ENCODE peak calls at places on chromosome 15, in four cellular contexts. One of them, this sample, is unnamed. For H3K36me3, the result is how much of the 10 kb centered on the place peaks cover.

GRCh38 chr15:69410290-69410874 is 3.8 kb upstream of the KIF23 start:
- DNase-seq in PC-3: peak
- DNase-seq in HepG2: peak
- DNase-seq in SK-N-SH: peak
- DNase-seq in this sample: peak

GRCh38 chr15:31802761-31803160 is 227.6 kb upstream of the CHRNA7 start:
- DNase-seq in PC-3: no peak
- DNase-seq in HepG2: no peak
- DNase-seq in SK-N-SH: no peak
- DNase-seq in this sample: no peak

GRCh38 chr15:100987143-100987542 is 68.0 kb downstream of the LRRK1 start:
- DNase-seq in PC-3: no peak
- DNase-seq in HepG2: no peak
- DNase-seq in SK-N-SH: no peak
- DNase-seq in this sample: no peak

GRCh38 chr15:80695099-80695910 is at the start of gene ABHD17C:
- DNase-seq in PC-3: peak
- DNase-seq in HepG2: peak
- DNase-seq in SK-N-SH: peak
- DNase-seq in this sample: peak

GRCh38 chr15:36988947-36989346 is 111.4 kb downstream of the MEIS2 start:
- DNase-seq in PC-3: no peak
- DNase-seq in HepG2: no peak
- DNase-seq in SK-N-SH: no peak
- DNase-seq in this sample: no peak

GRCh38 chr15:33801954-33802353 is 166.3 kb upstream of the CHRM5 start:
- DNase-seq in PC-3: no peak
- DNase-seq in HepG2: no peak
- DNase-seq in SK-N-SH: no peak
- DNase-seq in this sample: no peak

GRCh38 chr15:74958320-74958907 is 1.8 kb upstream of the RPP25 start:
- DNase-seq in PC-3: peak
- DNase-seq in HepG2: peak
- DNase-seq in SK-N-SH: peak
- DNase-seq in this sample: peak

GRCh38 chr15:47337836-47338235 is 379.5 kb upstream of the SEMA6D start:
- DNase-seq in PC-3: no peak
- DNase-seq in HepG2: no peak
- DNase-seq in SK-N-SH: no peak
- DNase-seq in this sample: no peak

GRCh38 chr15:75349851-75350588 is 3.2 kb downstream of the NEIL1 start:
- DNase-seq in PC-3: no peak
- DNase-seq in HepG2: no peak
- DNase-seq in SK-N-SH: no peak
- DNase-seq in this sample: no peak

GRCh38 chr15:49423906-49424520 is 971 bp downstream of the FGF7 start:
- DNase-seq in PC-3: no peak
- DNase-seq in HepG2: no peak
- DNase-seq in SK-N-SH: no peak
- DNase-seq in this sample: no peak

GRCh38 chr15:40108855-40109735 is at the start of gene BMF:
- DNase-seq in PC-3: peak
- DNase-seq in HepG2: peak
- DNase-seq in SK-N-SH: peak
- DNase-seq in this sample: peak

GRCh38 chr15:39310633-39311032 is 270.2 kb upstream of the THBS1 start:
- DNase-seq in PC-3: peak
- DNase-seq in HepG2: no peak
- DNase-seq in SK-N-SH: no peak
- DNase-seq in this sample: no peak

GRCh38 chr15:96322401-96323249 is 7.9 kb upstream of the NR2F2 start:
- DNase-seq in PC-3: peak
- DNase-seq in HepG2: no peak
- DNase-seq in SK-N-SH: no peak
- DNase-seq in this sample: peak

GRCh38 chr15:73950479-73951043 is 24.3 kb downstream of the LOXL1 start:
- DNase-seq in PC-3: no peak
- DNase-seq in HepG2: no peak
- DNase-seq in SK-N-SH: no peak
- DNase-seq in this sample: no peak

GRCh38 chr15:90201150-90201943 is at the start of gene SEMA4B:
- DNase-seq in PC-3: peak
- DNase-seq in HepG2: peak
- DNase-seq in SK-N-SH: peak
- DNase-seq in this sample: peak

GRCh38 chr15:74327756-74328155 is 39.7 kb downstream of the CYP11A1 start:
- DNase-seq in PC-3: no peak
- DNase-seq in HepG2: no peak
- DNase-seq in SK-N-SH: no peak
- DNase-seq in this sample: no peak

GRCh38 chr15:55823191-55823670 is 80.3 kb upstream of the PRTG start:
- DNase-seq in PC-3: no peak
- DNase-seq in HepG2: no peak
- DNase-seq in SK-N-SH: no peak
- DNase-seq in this sample: no peak

GRCh38 chr15:64461577-64462162 is 1.3 kb downstream of the ZNF609 start:
- DNase-seq in PC-3: no peak
- DNase-seq in HepG2: peak
- DNase-seq in SK-N-SH: peak
- DNase-seq in this sample: peak

GRCh38 chr15:65278480-65278879 is 8.2 kb downstream of the PARP16 start:
- DNase-seq in PC-3: no peak
- DNase-seq in HepG2: no peak
- DNase-seq in SK-N-SH: no peak
- DNase-seq in this sample: no peak

GRCh38 chr15:73983211-73983727 is 8.8 kb downstream of the STOML1 start:
- DNase-seq in PC-3: peak
- DNase-seq in HepG2: no peak
- DNase-seq in SK-N-SH: peak
- DNase-seq in this sample: no peak

GRCh38 chr15:22735781-22736180 is 50.7 kb upstream of the NIPA1 start:
- DNase-seq in PC-3: peak
- DNase-seq in HepG2: no peak
- DNase-seq in SK-N-SH: no peak
- DNase-seq in this sample: no peak

GRCh38 chr15:59313703-59314332 is 58.9 kb downstream of the MYO1E start:
- DNase-seq in PC-3: peak
- DNase-seq in HepG2: peak
- DNase-seq in SK-N-SH: no peak
- DNase-seq in this sample: peak

GRCh38 chr15:74783072-74783807 is 1.4 kb downstream of the CSK start:
- DNase-seq in PC-3: no peak
- DNase-seq in HepG2: no peak
- DNase-seq in SK-N-SH: peak
- DNase-seq in this sample: peak

GRCh38 chr15:58165661-58166060 is 27.5 kb downstream of the AQP9 start:
- DNase-seq in PC-3: peak
- DNase-seq in HepG2: peak
- DNase-seq in SK-N-SH: no peak
- DNase-seq in this sample: no peak

GRCh38 chr15:67542462-67543347 is at the start of gene MAP2K5:
- DNase-seq in PC-3: peak
- DNase-seq in HepG2: peak
- DNase-seq in SK-N-SH: peak
- DNase-seq in this sample: peak

GRCh38 chr15:60751985-60752952 is 273.3 kb upstream of the ICE2 start:
- DNase-seq in PC-3: no peak
- DNase-seq in HepG2: peak
- DNase-seq in SK-N-SH: peak
- DNase-seq in this sample: no peak

GRCh38 chr15:64092864-64093626 is 593 bp downstream of the CIAO2A start:
- DNase-seq in PC-3: peak
- DNase-seq in HepG2: peak
- DNase-seq in SK-N-SH: peak
- DNase-seq in this sample: peak

GRCh38 chr15:27414168-27414870 is 443.3 kb downstream of the GABRG3 start:
- DNase-seq in PC-3: no peak
- DNase-seq in HepG2: no peak
- DNase-seq in SK-N-SH: no peak
- DNase-seq in this sample: no peak

GRCh38 chr15:65887565-65887964 is 18.3 kb downstream of the RAB11A start:
- DNase-seq in PC-3: no peak
- DNase-seq in HepG2: no peak
- DNase-seq in SK-N-SH: no peak
- DNase-seq in this sample: no peak

GRCh38 chr15:39125904-39126303 is 455.0 kb upstream of the THBS1 start:
- DNase-seq in PC-3: peak
- DNase-seq in HepG2: peak
- DNase-seq in SK-N-SH: peak
- DNase-seq in this sample: peak

GRCh38 chr15:90203473-90203872 is 2.3 kb downstream of the SEMA4B start:
- DNase-seq in PC-3: no peak
- DNase-seq in HepG2: no peak
- DNase-seq in SK-N-SH: no peak
- DNase-seq in this sample: no peak

GRCh38 chr15:66921319-66921718 is 144.1 kb upstream of the SMAD3 start:
- DNase-seq in PC-3: no peak
- DNase-seq in HepG2: no peak
- DNase-seq in SK-N-SH: no peak
- DNase-seq in this sample: no peak

GRCh38 chr15:89023311-89023961 is 64.8 kb upstream of the ABHD2 start:
- DNase-seq in PC-3: no peak
- DNase-seq in HepG2: no peak
- DNase-seq in SK-N-SH: no peak
- DNase-seq in this sample: no peak

GRCh38 chr15:72315706-72316370 is 4.1 kb downstream of the CELF6 start:
- DNase-seq in PC-3: no peak
- DNase-seq in HepG2: no peak
- DNase-seq in SK-N-SH: peak
- DNase-seq in this sample: no peak

DNA sequence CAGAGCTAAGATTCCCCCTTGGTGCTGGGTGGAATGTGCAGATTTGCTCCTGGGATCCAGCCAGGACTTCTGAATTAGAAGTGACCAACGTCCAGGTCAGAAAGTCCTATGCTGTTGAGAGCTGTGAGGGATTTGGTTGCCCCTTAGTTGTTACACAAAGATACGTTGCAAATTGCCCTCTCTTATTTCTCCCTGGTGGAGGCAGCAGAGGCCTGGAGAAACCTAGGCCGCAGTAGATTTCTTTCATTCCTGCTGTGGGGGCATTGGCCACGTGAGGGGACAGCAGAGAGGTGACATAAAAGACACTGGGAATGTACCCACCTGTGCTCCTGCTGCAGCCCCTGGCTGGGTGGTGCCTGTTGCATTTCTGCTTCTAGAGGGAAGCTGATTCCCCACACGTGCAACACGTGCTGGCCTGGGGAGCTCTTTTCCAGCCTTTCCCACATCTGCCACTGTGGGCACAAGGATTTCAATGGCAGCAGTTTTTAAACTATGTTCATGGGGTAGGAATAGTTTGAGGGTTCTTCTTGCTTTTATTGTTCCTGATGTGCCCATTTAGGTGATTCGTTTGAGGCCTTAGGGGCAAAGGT is 65.7 kb downstream of the SYNM start:
- DNase-seq in PC-3: no peak
- DNase-seq in HepG2: no peak
- DNase-seq in SK-N-SH: no peak
- DNase-seq in this sample: no peak
- H3K36me3 ChIP-seq in PC-3: under half
- H3K36me3 ChIP-seq in HepG2: under half
- H3K36me3 ChIP-seq in SK-N-SH: under half
- H3K36me3 ChIP-seq in this sample: under half

GRCh38 chr15:29910068-29910467 is 87.8 kb upstream of the TJP1 start:
- DNase-seq in PC-3: peak
- DNase-seq in HepG2: no peak
- DNase-seq in SK-N-SH: no peak
- DNase-seq in this sample: no peak

GRCh38 chr15:29903785-29904464 is 81.7 kb upstream of the TJP1 start:
- DNase-seq in PC-3: no peak
- DNase-seq in HepG2: no peak
- DNase-seq in SK-N-SH: no peak
- DNase-seq in this sample: peak

GRCh38 chr15:29900237-29901189 is 78.2 kb upstream of the TJP1 start:
- DNase-seq in PC-3: no peak
- DNase-seq in HepG2: no peak
- DNase-seq in SK-N-SH: no peak
- DNase-seq in this sample: no peak

DNA sequence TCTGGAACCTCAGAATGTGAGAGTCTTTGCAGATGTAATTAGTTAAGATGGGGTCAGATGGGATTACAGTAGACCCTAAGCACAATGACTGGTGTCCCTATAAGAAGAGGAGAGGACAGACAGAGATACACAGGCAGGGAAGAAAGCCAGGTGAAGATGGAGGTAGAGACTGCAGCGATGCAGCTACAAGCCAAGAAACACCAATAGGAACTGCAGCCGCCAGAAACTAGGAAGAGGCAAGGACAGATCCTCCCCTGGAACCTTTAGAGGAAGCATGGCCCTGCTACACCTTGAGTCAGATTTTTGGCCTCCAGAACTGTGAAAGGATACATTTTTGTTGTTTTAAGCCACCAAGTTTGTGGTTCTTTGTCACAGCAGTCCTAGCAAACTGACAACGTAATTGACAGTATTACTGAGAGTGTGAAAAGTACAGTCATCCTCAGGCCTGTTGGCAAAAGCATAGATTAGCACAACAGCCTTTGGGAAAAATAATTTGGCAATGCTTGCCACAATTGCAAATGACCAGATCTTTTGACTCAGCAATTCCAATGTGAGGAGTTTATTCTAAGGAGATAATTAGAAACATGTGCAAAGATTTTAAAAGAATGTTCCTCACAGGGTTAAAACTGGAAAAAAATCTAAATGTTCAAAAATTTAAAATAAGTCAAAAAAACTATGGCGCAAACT is 82.6 kb upstream of the TJP1 start:
- DNase-seq in PC-3: no peak
- DNase-seq in HepG2: no peak
- DNase-seq in SK-N-SH: no peak
- DNase-seq in this sample: peak
- H3K9ac ChIP-seq in PC-3: no peak
- H3K9ac ChIP-seq in HepG2: no peak
- H3K9ac ChIP-seq in SK-N-SH: no peak
- H3K9ac ChIP-seq in this sample: no peak

GRCh38 chr15:78714890-78715289 is 73.9 kb upstream of the CHRNB4 start:
- DNase-seq in PC-3: peak
- DNase-seq in HepG2: peak
- DNase-seq in SK-N-SH: no peak
- DNase-seq in this sample: no peak

GRCh38 chr15:78715439-78715838 is 74.4 kb upstream of the CHRNB4 start:
- DNase-seq in PC-3: peak
- DNase-seq in HepG2: no peak
- DNase-seq in SK-N-SH: no peak
- DNase-seq in this sample: no peak

GRCh38 chr15:78716651-78717050 is 75.6 kb upstream of the CHRNB4 start:
- DNase-seq in PC-3: no peak
- DNase-seq in HepG2: no peak
- DNase-seq in SK-N-SH: no peak
- DNase-seq in this sample: no peak

GRCh38 chr15:78718257-78718656 is 77.2 kb upstream of the CHRNB4 start:
- DNase-seq in PC-3: no peak
- DNase-seq in HepG2: no peak
- DNase-seq in SK-N-SH: no peak
- DNase-seq in this sample: no peak

GRCh38 chr15:78715930-78716329 is 74.9 kb upstream of the CHRNB4 start:
- DNase-seq in PC-3: peak
- DNase-seq in HepG2: no peak
- DNase-seq in SK-N-SH: no peak
- DNase-seq in this sample: no peak
- H3K4me3 ChIP-seq in PC-3: no peak
- H3K4me3 ChIP-seq in HepG2: no peak
- H3K4me3 ChIP-seq in SK-N-SH: no peak
- H3K4me3 ChIP-seq in this sample: no peak

GRCh38 chr15:42427429-42428223 is 63.3 kb downstream of the ZNF106 start:
- DNase-seq in PC-3: peak
- DNase-seq in HepG2: no peak
- DNase-seq in SK-N-SH: no peak
- DNase-seq in this sample: no peak
- H3K36me3 ChIP-seq in PC-3: under half
- H3K36me3 ChIP-seq in HepG2: half or more
- H3K36me3 ChIP-seq in SK-N-SH: half or more
- H3K36me3 ChIP-seq in this sample: half or more

This sample was measured in endodermal cell.